ENCODE peak calls at places on chromosomes 13 and 19, in ten cellular contexts. One of them, this sample, is unnamed.
A peak's percentile ranks its signal among the peaks of the same experiment; 100 is the strongest.

GRCh38 chr19:4297901-4298771 is 4.1 kb downstream of the TMIGD2 start:
- DNase-seq in brain microvascular endothelial cell: peak; percentile 8
- DNase-seq in cardiac muscle cell: no peak
- DNase-seq in D721Med: no peak
- DNase-seq in H9: peak; percentile 61
- DNase-seq in left cardiac atrium: no peak
- DNase-seq in T-helper 1 cell: no peak
- DNase-seq in T-helper 17 cell: no peak
- DNase-seq in stimulated activated CD4-positive, alpha-beta T cell treated with anti-CD3 and anti-CD28 coated beads, Interleukin-2, amount 100 ng/mL, for 48 hours: no peak
- DNase-seq in GM12865: no peak
- DNase-seq in this sample: no peak

GRCh38 chr13:27006519-27007161 is 165.0 kb downstream of the USP12 start:
- DNase-seq in brain microvascular endothelial cell: peak; percentile 12
- DNase-seq in GM12865: no peak
- DNase-seq in stimulated activated CD4-positive, alpha-beta T cell treated with anti-CD3 and anti-CD28 coated beads, Interleukin-2, amount 100 ng/mL, for 48 hours: no peak
- DNase-seq in cardiac muscle cell: peak; percentile 46
- DNase-seq in T-helper 1 cell: no peak
- DNase-seq in T-helper 17 cell: no peak
- DNase-seq in D721Med: peak; percentile 47
- DNase-seq in left cardiac atrium: no peak
- DNase-seq in H9: peak; percentile 59
- DNase-seq in this sample: no peak

GRCh38 chr13:73061478-73062275 is 2.9 kb downstream of the KLF5 start:
- DNase-seq in T-helper 1 cell: no peak
- DNase-seq in GM12865: no peak
- DNase-seq in T-helper 17 cell: no peak
- DNase-seq in stimulated activated CD4-positive, alpha-beta T cell treated with anti-CD3 and anti-CD28 coated beads, Interleukin-2, amount 100 ng/mL, for 48 hours: no peak
- DNase-seq in D721Med: no peak
- DNase-seq in cardiac muscle cell: no peak
- DNase-seq in brain microvascular endothelial cell: no peak
- DNase-seq in left cardiac atrium: no peak
- DNase-seq in H9: no peak
- DNase-seq in this sample: peak; percentile 47

GRCh38 chr19:38455031-38455430 is 21.5 kb downstream of the RYR1 start:
- DNase-seq in T-helper 1 cell: no peak
- DNase-seq in GM12865: no peak
- DNase-seq in D721Med: no peak
- DNase-seq in left cardiac atrium: no peak
- DNase-seq in stimulated activated CD4-positive, alpha-beta T cell treated with anti-CD3 and anti-CD28 coated beads, Interleukin-2, amount 100 ng/mL, for 48 hours: no peak
- DNase-seq in H9: no peak
- DNase-seq in T-helper 17 cell: no peak
- DNase-seq in brain microvascular endothelial cell: peak; percentile 1
- DNase-seq in cardiac muscle cell: peak; percentile 27
- DNase-seq in this sample: no peak

GRCh38 chr13:107864543-107865460 is 350.5 kb downstream of the LIG4 start:
- DNase-seq in T-helper 1 cell: peak; percentile 6
- DNase-seq in H9: no peak
- DNase-seq in T-helper 17 cell: no peak
- DNase-seq in left cardiac atrium: no peak
- DNase-seq in stimulated activated CD4-positive, alpha-beta T cell treated with anti-CD3 and anti-CD28 coated beads, Interleukin-2, amount 100 ng/mL, for 48 hours: no peak
- DNase-seq in brain microvascular endothelial cell: peak; percentile 56
- DNase-seq in cardiac muscle cell: peak; percentile 80
- DNase-seq in GM12865: peak; percentile 26
- DNase-seq in D721Med: no peak
- DNase-seq in this sample: no peak

GRCh38 chr13:26483546-26483945 is 73.9 kb upstream of the WASF3 start:
- DNase-seq in D721Med: no peak
- DNase-seq in GM12865: no peak
- DNase-seq in stimulated activated CD4-positive, alpha-beta T cell treated with anti-CD3 and anti-CD28 coated beads, Interleukin-2, amount 100 ng/mL, for 48 hours: no peak
- DNase-seq in brain microvascular endothelial cell: no peak
- DNase-seq in left cardiac atrium: no peak
- DNase-seq in cardiac muscle cell: no peak
- DNase-seq in T-helper 17 cell: no peak
- DNase-seq in H9: no peak
- DNase-seq in T-helper 1 cell: no peak
- DNase-seq in this sample: no peak

GRCh38 chr13:25727250-25727649 is 324.6 kb downstream of the SHISA2 start:
- DNase-seq in T-helper 17 cell: no peak
- DNase-seq in brain microvascular endothelial cell: no peak
- DNase-seq in T-helper 1 cell: no peak
- DNase-seq in GM12865: no peak
- DNase-seq in D721Med: no peak
- DNase-seq in H9: no peak
- DNase-seq in left cardiac atrium: no peak
- DNase-seq in stimulated activated CD4-positive, alpha-beta T cell treated with anti-CD3 and anti-CD28 coated beads, Interleukin-2, amount 100 ng/mL, for 48 hours: no peak
- DNase-seq in cardiac muscle cell: no peak
- DNase-seq in this sample: no peak

GRCh38 chr19:1811472-1811894 is 593 bp downstream of the ATP8B3 start:
- DNase-seq in D721Med: no peak
- DNase-seq in GM12865: no peak
- DNase-seq in left cardiac atrium: peak; percentile 76
- DNase-seq in stimulated activated CD4-positive, alpha-beta T cell treated with anti-CD3 and anti-CD28 coated beads, Interleukin-2, amount 100 ng/mL, for 48 hours: peak; percentile 52
- DNase-seq in T-helper 17 cell: peak; percentile 36
- DNase-seq in brain microvascular endothelial cell: peak; percentile 18
- DNase-seq in H9: no peak
- DNase-seq in T-helper 1 cell: peak; percentile 39
- DNase-seq in cardiac muscle cell: peak; percentile 29
- DNase-seq in this sample: peak; percentile 49

GRCh38 chr13:75480691-75481175 is 1.2 kb downstream of the TBC1D4 start:
- DNase-seq in stimulated activated CD4-positive, alpha-beta T cell treated with anti-CD3 and anti-CD28 coated beads, Interleukin-2, amount 100 ng/mL, for 48 hours: no peak
- DNase-seq in cardiac muscle cell: peak; percentile 53
- DNase-seq in GM12865: peak; percentile 76
- DNase-seq in brain microvascular endothelial cell: no peak
- DNase-seq in left cardiac atrium: peak; percentile 56
- DNase-seq in H9: peak; percentile 72
- DNase-seq in D721Med: no peak
- DNase-seq in T-helper 17 cell: no peak
- DNase-seq in T-helper 1 cell: peak; percentile 36
- DNase-seq in this sample: peak; percentile 12

GRCh38 chr13:43357435-43358065 is 334.2 kb downstream of the DNAJC15 start:
- DNase-seq in T-helper 1 cell: no peak
- DNase-seq in GM12865: no peak
- DNase-seq in D721Med: no peak
- DNase-seq in H9: no peak
- DNase-seq in stimulated activated CD4-positive, alpha-beta T cell treated with anti-CD3 and anti-CD28 coated beads, Interleukin-2, amount 100 ng/mL, for 48 hours: no peak
- DNase-seq in T-helper 17 cell: no peak
- DNase-seq in left cardiac atrium: peak; percentile 36
- DNase-seq in brain microvascular endothelial cell: no peak
- DNase-seq in cardiac muscle cell: no peak
- DNase-seq in this sample: no peak

GRCh38 chr13:27177852-27178251 is 6.2 kb upstream of the USP12 start:
- DNase-seq in T-helper 17 cell: no peak
- DNase-seq in brain microvascular endothelial cell: no peak
- DNase-seq in stimulated activated CD4-positive, alpha-beta T cell treated with anti-CD3 and anti-CD28 coated beads, Interleukin-2, amount 100 ng/mL, for 48 hours: no peak
- DNase-seq in D721Med: no peak
- DNase-seq in H9: peak; percentile 81
- DNase-seq in T-helper 1 cell: no peak
- DNase-seq in GM12865: no peak
- DNase-seq in cardiac muscle cell: no peak
- DNase-seq in left cardiac atrium: no peak
- DNase-seq in this sample: no peak

GRCh38 chr13:89490661-89491060 is 1819.5 kb downstream of the SLITRK5 start:
- DNase-seq in brain microvascular endothelial cell: no peak
- DNase-seq in H9: no peak
- DNase-seq in D721Med: no peak
- DNase-seq in GM12865: no peak
- DNase-seq in left cardiac atrium: no peak
- DNase-seq in T-helper 17 cell: no peak
- DNase-seq in stimulated activated CD4-positive, alpha-beta T cell treated with anti-CD3 and anti-CD28 coated beads, Interleukin-2, amount 100 ng/mL, for 48 hours: no peak
- DNase-seq in cardiac muscle cell: no peak
- DNase-seq in T-helper 1 cell: no peak
- DNase-seq in this sample: no peak

GRCh38 chr19:33246729-33247440 is 21.2 kb upstream of the SLC7A10 start:
- DNase-seq in H9: no peak
- DNase-seq in GM12865: no peak
- DNase-seq in T-helper 17 cell: no peak
- DNase-seq in stimulated activated CD4-positive, alpha-beta T cell treated with anti-CD3 and anti-CD28 coated beads, Interleukin-2, amount 100 ng/mL, for 48 hours: no peak
- DNase-seq in brain microvascular endothelial cell: no peak
- DNase-seq in left cardiac atrium: no peak
- DNase-seq in T-helper 1 cell: no peak
- DNase-seq in D721Med: no peak
- DNase-seq in cardiac muscle cell: no peak
- DNase-seq in this sample: no peak

GRCh38 chr19:50368649-50369570 is 3.5 kb upstream of the NAPSA start:
- DNase-seq in D721Med: peak; percentile 77
- DNase-seq in brain microvascular endothelial cell: peak; percentile 87
- DNase-seq in T-helper 1 cell: peak; percentile 86
- DNase-seq in left cardiac atrium: peak; percentile 82
- DNase-seq in stimulated activated CD4-positive, alpha-beta T cell treated with anti-CD3 and anti-CD28 coated beads, Interleukin-2, amount 100 ng/mL, for 48 hours: peak; percentile 76
- DNase-seq in cardiac muscle cell: peak; percentile 90
- DNase-seq in H9: peak; percentile 89
- DNase-seq in T-helper 17 cell: peak; percentile 55
- DNase-seq in GM12865: peak; percentile 93
- DNase-seq in this sample: peak; percentile 46

GRCh38 chr19:15154002-15154612 is 46.7 kb downstream of the NOTCH3 start:
- DNase-seq in T-helper 17 cell: no peak
- DNase-seq in cardiac muscle cell: peak; percentile 62
- DNase-seq in H9: peak; percentile 79
- DNase-seq in GM12865: peak; percentile 36
- DNase-seq in brain microvascular endothelial cell: peak; percentile 60
- DNase-seq in left cardiac atrium: no peak
- DNase-seq in stimulated activated CD4-positive, alpha-beta T cell treated with anti-CD3 and anti-CD28 coated beads, Interleukin-2, amount 100 ng/mL, for 48 hours: peak; percentile 21
- DNase-seq in T-helper 1 cell: peak; percentile 28
- DNase-seq in D721Med: no peak
- DNase-seq in this sample: peak; percentile 36

GRCh38 chr13:111040821-111041220 is 74.3 kb upstream of the ARHGEF7 start:
- DNase-seq in GM12865: no peak
- DNase-seq in stimulated activated CD4-positive, alpha-beta T cell treated with anti-CD3 and anti-CD28 coated beads, Interleukin-2, amount 100 ng/mL, for 48 hours: no peak
- DNase-seq in cardiac muscle cell: no peak
- DNase-seq in D721Med: no peak
- DNase-seq in T-helper 1 cell: no peak
- DNase-seq in T-helper 17 cell: no peak
- DNase-seq in left cardiac atrium: no peak
- DNase-seq in brain microvascular endothelial cell: no peak
- DNase-seq in H9: no peak
- DNase-seq in this sample: no peak

GRCh38 chr13:45564108-45564507 is 51.4 kb downstream of the ERICH6B start:
- DNase-seq in T-helper 1 cell: no peak
- DNase-seq in brain microvascular endothelial cell: peak; percentile 54
- DNase-seq in left cardiac atrium: no peak
- DNase-seq in D721Med: no peak
- DNase-seq in GM12865: no peak
- DNase-seq in cardiac muscle cell: peak; percentile 57
- DNase-seq in stimulated activated CD4-positive, alpha-beta T cell treated with anti-CD3 and anti-CD28 coated beads, Interleukin-2, amount 100 ng/mL, for 48 hours: no peak
- DNase-seq in T-helper 17 cell: no peak
- DNase-seq in H9: no peak
- DNase-seq in this sample: peak; percentile 56

GRCh38 chr19:23098286-23098685 is 18.5 kb upstream of the ZNF730 start:
- DNase-seq in GM12865: no peak
- DNase-seq in T-helper 17 cell: no peak
- DNase-seq in T-helper 1 cell: no peak
- DNase-seq in cardiac muscle cell: no peak
- DNase-seq in H9: no peak
- DNase-seq in D721Med: no peak
- DNase-seq in stimulated activated CD4-positive, alpha-beta T cell treated with anti-CD3 and anti-CD28 coated beads, Interleukin-2, amount 100 ng/mL, for 48 hours: no peak
- DNase-seq in brain microvascular endothelial cell: no peak
- DNase-seq in left cardiac atrium: no peak
- DNase-seq in this sample: no peak

GRCh38 chr13:48235100-48235813 is 2.3 kb downstream of the ITM2B start:
- DNase-seq in cardiac muscle cell: peak; percentile 44
- DNase-seq in T-helper 1 cell: peak; percentile 47
- DNase-seq in D721Med: no peak
- DNase-seq in brain microvascular endothelial cell: no peak
- DNase-seq in T-helper 17 cell: no peak
- DNase-seq in H9: peak; percentile 55
- DNase-seq in stimulated activated CD4-positive, alpha-beta T cell treated with anti-CD3 and anti-CD28 coated beads, Interleukin-2, amount 100 ng/mL, for 48 hours: no peak
- DNase-seq in left cardiac atrium: no peak
- DNase-seq in GM12865: peak; percentile 65
- DNase-seq in this sample: peak; percentile 56

GRCh38 chr19:6739884-6740588 is 556 bp downstream of the TRIP10 start:
- DNase-seq in cardiac muscle cell: no peak
- DNase-seq in stimulated activated CD4-positive, alpha-beta T cell treated with anti-CD3 and anti-CD28 coated beads, Interleukin-2, amount 100 ng/mL, for 48 hours: no peak
- DNase-seq in GM12865: peak; percentile 63
- DNase-seq in brain microvascular endothelial cell: no peak
- DNase-seq in T-helper 17 cell: no peak
- DNase-seq in T-helper 1 cell: no peak
- DNase-seq in D721Med: no peak
- DNase-seq in H9: peak; percentile 62
- DNase-seq in left cardiac atrium: peak; percentile 63
- DNase-seq in this sample: no peak

GRCh38 chr13:97499181-97499580 is 65.2 kb downstream of the RAP2A start:
- DNase-seq in T-helper 17 cell: no peak
- DNase-seq in GM12865: no peak
- DNase-seq in stimulated activated CD4-positive, alpha-beta T cell treated with anti-CD3 and anti-CD28 coated beads, Interleukin-2, amount 100 ng/mL, for 48 hours: no peak
- DNase-seq in D721Med: no peak
- DNase-seq in H9: no peak
- DNase-seq in cardiac muscle cell: no peak
- DNase-seq in left cardiac atrium: no peak
- DNase-seq in T-helper 1 cell: no peak
- DNase-seq in brain microvascular endothelial cell: no peak
- DNase-seq in this sample: no peak

GRCh38 chr19:17779281-17779930 is 15.5 kb upstream of the B3GNT3 start:
- DNase-seq in H9: peak; percentile 93
- DNase-seq in cardiac muscle cell: peak; percentile 74
- DNase-seq in T-helper 1 cell: no peak
- DNase-seq in brain microvascular endothelial cell: no peak
- DNase-seq in GM12865: no peak
- DNase-seq in left cardiac atrium: peak; percentile 47
- DNase-seq in T-helper 17 cell: no peak
- DNase-seq in D721Med: peak; percentile 55
- DNase-seq in stimulated activated CD4-positive, alpha-beta T cell treated with anti-CD3 and anti-CD28 coated beads, Interleukin-2, amount 100 ng/mL, for 48 hours: no peak
- DNase-seq in this sample: peak; percentile 80

GRCh38 chr13:113118328-113119021 is 4.1 kb upstream of the F10 start:
- DNase-seq in D721Med: no peak
- DNase-seq in GM12865: no peak
- DNase-seq in stimulated activated CD4-positive, alpha-beta T cell treated with anti-CD3 and anti-CD28 coated beads, Interleukin-2, amount 100 ng/mL, for 48 hours: no peak
- DNase-seq in left cardiac atrium: peak; percentile 17
- DNase-seq in T-helper 17 cell: no peak
- DNase-seq in brain microvascular endothelial cell: no peak
- DNase-seq in H9: no peak
- DNase-seq in T-helper 1 cell: no peak
- DNase-seq in cardiac muscle cell: no peak
- DNase-seq in this sample: no peak

GRCh38 chr13:71254384-71254783 is 612.6 kb downstream of the DACH1 start:
- DNase-seq in T-helper 1 cell: no peak
- DNase-seq in brain microvascular endothelial cell: no peak
- DNase-seq in D721Med: no peak
- DNase-seq in T-helper 17 cell: no peak
- DNase-seq in stimulated activated CD4-positive, alpha-beta T cell treated with anti-CD3 and anti-CD28 coated beads, Interleukin-2, amount 100 ng/mL, for 48 hours: no peak
- DNase-seq in cardiac muscle cell: no peak
- DNase-seq in left cardiac atrium: no peak
- DNase-seq in H9: no peak
- DNase-seq in GM12865: no peak
- DNase-seq in this sample: no peak

This sample was measured in NCI-H226.